ENCODE peak calls at places on chromosomes 4 and X, in five cellular contexts. D is tibial artery, P is testis, V is spleen, A is left ventricle myocardium inferior. O is an unnamed sample.

GRCh38 chr4:138666366-138666765 is 349.2 kb upstream of the NOCT start:
- DNase-seq in D (no peak), P (no peak), V (no peak), A (no peak), O (no peak)

GRCh38 chrX:45714864-45715263 is 514.2 kb upstream of the DIPK2B start:
- DNase-seq in D (no peak), P (no peak), V (no peak), A (no peak), O (no peak)

GRCh38 chr4:123474817-123475216 is 78.2 kb downstream of the SPRY1 start:
- DNase-seq in D (no peak), P (no peak), V (no peak), A (no peak), O (no peak)

GRCh38 chr4:1600811-1601532 is 83.1 kb downstream of the FAM53A start:
- DNase-seq in D (no peak), P (no peak), V (peak; percentile 66), A (no peak), O (no peak)

GRCh38 chr4:89268572-89269180 is 38.9 kb downstream of the GPRIN3 start:
- DNase-seq in D (no peak), P (no peak), V (no peak), A (no peak), O (no peak)

GRCh38 chrX:64198046-64198445 is 7.5 kb downstream of the AMER1 start:
- DNase-seq in D (no peak), P (no peak), V (no peak), A (no peak), O (no peak)

GRCh38 chr4:53563824-53564223 is 27.5 kb downstream of the LNX1 start:
- DNase-seq in D (no peak), P (no peak), V (no peak), A (no peak), O (no peak)

GRCh38 chrX:75038925-75039324 is 113.7 kb upstream of the NEXMIF start:
- DNase-seq in D (no peak), P (peak; percentile 18), V (no peak), A (no peak), O (peak; percentile 44)

GRCh38 chr4:161329852-161330251 is 833.9 kb downstream of the FSTL5 start:
- DNase-seq in D (no peak), P (no peak), V (no peak), A (no peak), O (no peak)

GRCh38 chrX:32137525-32137924 is 1065.7 kb upstream of the FTHL17 start:
- DNase-seq in D (no peak), P (peak; percentile 13), V (no peak), A (no peak), O (peak; percentile 75)

GRCh38 chr4:20916106-20916505 is 215.8 kb downstream of the PACRGL start:
- DNase-seq in D (no peak), P (no peak), V (no peak), A (no peak), O (no peak)

GRCh38 chr4:74109116-74109791 is 10.3 kb upstream of the CXCL2 start:
- DNase-seq in D (no peak), P (no peak), V (no peak), A (peak; percentile 29), O (peak; percentile 73)

GRCh38 chr4:107896158-107896645 is 35.1 kb upstream of the CYP2U1 start:
- DNase-seq in D (no peak), P (no peak), V (no peak), A (no peak), O (no peak)

GRCh38 chrX:73267979-73268378 is 53.3 kb upstream of the NAP1L2 start:
- DNase-seq in D (no peak), P (no peak), V (no peak), A (no peak), O (no peak)

GRCh38 chr4:39637572-39638357 is 900 bp downstream of the SMIM14 start:
- DNase-seq in D (no peak), P (peak; percentile 77), V (peak; percentile 83), A (peak; percentile 60), O (peak; percentile 82)

GRCh38 chrX:154714925-154715324 is 36.0 kb downstream of the GAB3 start:
- DNase-seq in D (no peak), P (peak; percentile 47), V (no peak), A (no peak), O (peak; percentile 78)

GRCh38 chr4:6916587-6917444 is 7.2 kb downstream of the TBC1D14 start:
- DNase-seq in D (no peak), P (peak; percentile 39), V (peak; percentile 92), A (no peak), O (peak; percentile 58)
- H3K4me3 ChIP-seq in D (no peak overlapping the region), P (no peak overlapping the region), V (no peak overlapping the region), A (no peak overlapping the region), O (no peak overlapping the region)

DNA sequence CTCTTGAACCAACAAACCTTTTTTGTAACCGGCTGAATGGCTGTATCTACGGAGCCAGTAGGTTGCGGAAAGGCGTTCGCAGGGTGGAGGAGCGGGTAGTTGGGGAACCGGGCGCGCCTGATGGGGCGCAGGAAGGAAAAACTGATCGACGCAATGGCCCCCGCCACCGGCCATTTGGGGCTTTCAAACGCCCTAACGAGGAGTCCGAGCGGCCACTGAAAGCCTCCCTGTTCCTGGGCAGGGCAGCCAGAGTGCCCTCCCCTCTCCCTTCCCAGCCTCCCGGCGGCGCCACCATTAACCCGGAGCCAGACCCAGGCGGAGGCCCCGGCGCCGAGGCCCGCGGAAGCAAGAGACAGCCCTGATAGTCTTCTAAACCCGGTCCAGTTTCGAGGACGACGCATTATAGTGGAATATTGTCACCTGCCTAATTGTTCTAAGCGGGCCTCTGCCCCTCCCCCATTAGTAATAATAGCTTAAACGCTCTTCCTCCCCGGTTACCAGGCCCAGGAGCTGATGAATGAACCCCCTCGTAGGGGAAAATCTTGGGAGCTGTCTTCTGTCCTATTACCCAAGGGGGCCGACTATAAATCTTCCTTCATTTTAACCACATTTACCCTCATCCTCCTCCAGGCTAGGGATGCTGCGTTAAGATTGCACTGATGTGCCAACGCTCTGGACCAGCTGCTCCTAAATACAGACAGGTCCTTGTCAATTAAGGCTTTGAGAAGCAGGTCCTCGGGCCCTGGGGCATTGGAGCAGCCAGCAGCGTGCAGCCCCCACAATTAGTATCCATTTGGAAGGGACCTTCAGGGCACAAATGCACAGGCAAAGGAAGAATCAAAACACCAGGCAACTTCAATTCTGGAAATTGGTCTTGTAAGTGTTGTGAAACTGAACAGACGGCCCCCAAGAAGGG is 61.6 kb upstream of the TMEM33 start:
- DNase-seq in D (no peak), P (no peak), V (peak; percentile 57), A (no peak), O (peak; percentile 82)
- H3K4me1 ChIP-seq in D (peaks cover 6% of the 10 kb centered on the region), P (no peaks in the 10 kb centered on the region), V (no peaks in the 10 kb centered on the region), A (peaks cover 8% of the 10 kb centered on the region), O (peaks cover 4% of the 10 kb centered on the region)

GRCh38 chrX:118633530-118633929 is 93.9 kb upstream of the IL13RA1 start:
- DNase-seq in D (no peak), P (no peak), V (no peak), A (no peak), O (no peak)

GRCh38 chrX:118632862-118633261 is 94.5 kb upstream of the IL13RA1 start:
- DNase-seq in D (no peak), P (no peak), V (no peak), A (no peak), O (no peak)

GRCh38 chrX:118634336-118634735 is 93.1 kb upstream of the IL13RA1 start:
- DNase-seq in D (no peak), P (peak; percentile 23), V (peak; percentile 64), A (no peak), O (no peak)

GRCh38 chrX:118637997-118638396 is 89.4 kb upstream of the IL13RA1 start:
- DNase-seq in D (no peak), P (no peak), V (no peak), A (no peak), O (no peak)
- TF ChIP-seq CTCF in D (no peak), P (no peak), V (no peak), A (peak; percentile 26), O (peak; percentile 60)

DNA sequence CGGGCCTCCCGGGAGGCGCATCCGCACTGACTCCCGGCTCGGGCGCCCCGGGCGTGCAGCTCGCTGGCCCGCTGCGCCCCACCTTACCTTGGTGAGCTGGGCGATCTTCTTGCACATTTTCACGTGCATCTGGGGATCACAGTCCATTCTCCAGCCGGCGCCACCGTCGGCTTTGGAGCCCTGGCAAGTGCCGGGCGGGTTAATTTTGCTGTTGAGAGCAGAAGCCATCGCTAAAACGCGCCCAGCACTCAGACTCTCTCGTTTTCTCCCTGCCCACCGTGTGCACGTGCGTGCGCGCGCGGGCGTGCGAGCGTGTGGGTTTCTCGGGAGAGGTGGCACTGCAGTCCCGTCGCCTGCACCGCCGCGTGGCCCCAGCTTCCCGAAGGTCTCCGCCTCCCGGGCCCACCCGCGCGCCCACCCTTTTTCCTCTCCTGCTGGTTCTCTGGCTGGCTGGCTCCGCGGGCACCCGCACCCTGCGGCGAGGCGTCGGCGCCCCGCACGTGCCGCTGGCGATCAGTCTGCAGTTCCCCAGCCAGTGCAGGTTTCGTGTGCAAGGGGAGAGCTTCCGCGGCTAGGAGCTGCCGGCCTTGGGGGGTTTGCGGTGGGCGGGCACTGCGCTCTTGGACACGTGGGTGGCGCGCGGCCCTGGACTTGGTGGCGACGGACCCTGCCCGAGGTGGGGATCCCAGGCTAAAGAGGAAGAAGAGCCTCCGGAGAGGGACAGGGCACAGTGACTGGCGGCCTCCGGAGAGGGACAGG is at the start of gene FAM184B:
- DNase-seq in D (no peak), P (no peak), V (peak; percentile 74), A (no peak), O (peak; percentile 75)
- H3K4me3 ChIP-seq in D (peak within 1 kb of the TSS; percentile 26), P (peak within 1 kb of the TSS; percentile 19), V (no peak within 1 kb of the TSS), A (peak within 1 kb of the TSS; percentile 65), O (peak within 1 kb of the TSS; percentile 63)

O was measured in endodermal cell.